ENCODE peak calls at places on chromosomes 6 and 20, in five cellular contexts. D is neural progenitor cell, E is nephron progenitor cell, O is Panc1, J is HFF-Myc. H is an unnamed sample.

GRCh38 chr6:27608916-27609883 is 136.3 kb upstream of the ZNF184 start:
- DNase-seq in D (peak), E (peak), O (peak), J (no peak), H (peak)

GRCh38 chr6:83707829-83708545 is 914 bp downstream of the SNAP91 start:
- DNase-seq in D (peak), E (peak), O (no peak), J (no peak), H (peak)

GRCh38 chr6:135270676-135271536 is 89.8 kb downstream of the MYB start:
- DNase-seq in D (no peak), E (no peak), O (no peak), J (no peak), H (no peak)

GRCh38 chr6:166156942-166157341 is 10.7 kb downstream of the TBXT start:
- DNase-seq in D (peak), E (no peak), O (no peak), J (no peak), H (no peak)

GRCh38 chr6:15763364-15763763 is 100.5 kb upstream of the DTNBP1 start:
- DNase-seq in D (no peak), E (no peak), O (no peak), J (no peak), H (no peak)

GRCh38 chr6:15329154-15329781 is 83.4 kb downstream of the JARID2 start:
- DNase-seq in D (peak), E (no peak), O (no peak), J (peak), H (no peak)

GRCh38 chr6:25872804-25873203 is 1.2 kb downstream of the SLC17A3 start:
- DNase-seq in D (no peak), E (no peak), O (no peak), J (no peak), H (no peak)

GRCh38 chr6:159679091-159680077 is 13.7 kb downstream of the SOD2 start:
- DNase-seq in D (no peak), E (no peak), O (no peak), J (no peak), H (no peak)

GRCh38 chr20:38861071-38861401 is 55.5 kb downstream of the PPP1R16B start:
- DNase-seq in D (no peak), E (no peak), O (no peak), J (no peak), H (no peak)

GRCh38 chr20:29741894-29742698 is 1515.4 kb upstream of the DEFB115 start:
- DNase-seq in D (no peak), E (no peak), O (no peak), J (no peak), H (no peak)

GRCh38 chr6:52361347-52361944 is 505 bp upstream of the PAQR8 start:
- DNase-seq in D (no peak), E (no peak), O (no peak), J (no peak), H (no peak)

GRCh38 chr6:95352064-95352463 is 225.3 kb upstream of the MANEA start:
- DNase-seq in D (no peak), E (no peak), O (no peak), J (no peak), H (no peak)
- TF ChIP-seq CTCF in D (peak), E (no peak), O (no peak), J (no peak), H (no peak)

DNA sequence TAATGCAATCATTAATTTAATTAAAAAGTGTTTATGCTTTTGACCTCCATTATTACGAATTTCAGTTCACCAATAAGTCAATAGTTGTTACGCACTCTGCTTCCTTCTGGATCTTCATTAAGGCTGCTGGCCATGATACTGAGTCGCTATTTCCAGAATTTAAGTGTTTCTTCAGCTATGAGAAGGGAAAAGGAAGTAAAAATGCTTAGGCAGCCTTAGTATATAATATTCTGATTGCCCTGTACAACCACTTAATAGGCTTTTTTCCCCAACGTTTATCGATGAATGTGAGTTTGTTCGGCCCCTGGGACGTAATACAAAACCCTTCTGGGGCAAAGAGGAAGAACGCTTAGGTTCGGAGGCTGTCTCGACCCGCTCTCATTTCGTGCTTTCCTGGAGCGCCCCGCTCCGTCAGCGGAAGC is 644 bp downstream of the OARD1 start:
- DNase-seq in D (no peak), E (no peak), O (no peak), J (no peak), H (peak)
- TF ChIP-seq CTCF in D (peak), E (no peak), O (no peak), J (no peak), H (no peak)

GRCh38 chr6:137191238-137191637 is 17.8 kb upstream of the IL22RA2 start:
- DNase-seq in D (no peak), E (no peak), O (no peak), J (no peak), H (no peak)

GRCh38 chr6:137190710-137191109 is 17.3 kb upstream of the IL22RA2 start:
- DNase-seq in D (no peak), E (no peak), O (no peak), J (no peak), H (no peak)

GRCh38 chr6:137191670-137192069 is 18.2 kb upstream of the IL22RA2 start:
- DNase-seq in D (no peak), E (no peak), O (no peak), J (no peak), H (no peak)

GRCh38 chr6:137193256-137194070 is 20.0 kb upstream of the IL22RA2 start:
- DNase-seq in D (no peak), E (no peak), O (no peak), J (no peak), H (no peak)

DNA sequence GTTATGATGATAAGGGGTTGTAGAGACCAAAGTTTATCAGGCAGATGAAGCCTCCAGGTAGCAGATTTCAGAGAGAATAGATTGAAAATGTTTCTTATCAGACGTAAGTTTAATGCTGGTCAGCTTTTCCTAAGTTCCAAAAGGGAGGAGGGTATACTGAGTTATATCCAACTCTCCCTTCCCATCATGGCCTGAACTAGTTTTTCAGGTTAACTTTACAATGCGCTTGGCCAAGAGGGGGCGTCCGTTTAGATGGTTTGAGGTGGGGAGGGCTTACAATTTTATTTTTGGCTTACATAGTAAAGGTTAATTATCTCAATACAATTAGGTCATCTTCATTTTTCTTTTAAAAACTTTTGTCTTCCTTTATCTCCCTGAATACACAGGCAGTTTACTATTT is 19.4 kb upstream of the IL22RA2 start:
- DNase-seq in D (no peak), E (no peak), O (no peak), J (no peak), H (no peak)
- TF ChIP-seq CTCF in D (no peak), E (no peak), O (peak), J (no peak), H (no peak)

DNA sequence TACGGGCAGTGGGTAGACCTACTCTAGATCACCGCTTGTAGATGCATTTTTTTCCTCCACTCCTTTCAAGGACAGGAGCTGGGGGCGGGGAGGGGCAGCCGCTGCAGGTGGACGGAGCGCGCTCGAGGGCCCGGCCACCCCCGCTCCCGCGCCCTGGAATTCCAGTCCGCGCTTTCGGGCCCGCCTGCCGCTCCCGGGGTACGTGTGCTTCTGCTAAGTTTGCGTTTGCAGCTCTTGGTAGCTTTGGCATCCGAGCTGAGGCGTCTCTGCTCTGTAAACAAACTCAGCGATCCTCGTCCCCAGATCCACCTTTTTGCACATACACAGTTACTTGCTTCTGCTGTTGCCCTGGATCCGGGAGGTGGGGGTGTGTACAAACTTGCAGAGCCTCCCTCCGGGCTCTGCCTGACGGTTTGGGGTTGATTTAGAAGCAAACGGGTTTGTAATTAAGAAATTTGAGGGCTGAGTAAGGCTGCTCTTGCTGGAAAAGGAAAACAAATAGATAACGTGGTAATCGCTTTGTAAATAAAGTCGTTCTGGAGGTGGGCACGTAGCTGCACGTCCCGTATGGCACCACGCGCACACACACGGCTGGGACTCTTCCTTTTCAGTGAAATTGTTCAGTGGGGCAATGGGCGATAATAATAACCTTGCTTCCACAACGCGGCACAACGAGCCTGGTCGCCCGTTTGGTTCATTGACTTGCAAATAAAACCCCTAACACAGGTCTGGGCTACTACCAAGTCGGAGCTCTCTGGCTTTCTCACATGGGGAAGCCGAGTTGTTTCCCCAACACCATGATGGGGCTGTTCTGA is 998 bp upstream of the CITED2 start:
- DNase-seq in D (peak), E (peak), O (peak), J (peak), H (peak)
- TF ChIP-seq CTCF in D (peak), E (no peak), O (no peak), J (peak), H (no peak)

GRCh38 chr20:12391099-12391498 is 473.4 kb downstream of the BTBD3 start:
- DNase-seq in D (no peak), E (no peak), O (no peak), J (no peak), H (no peak)

GRCh38 chr20:12395404-12396159 is 477.9 kb downstream of the BTBD3 start:
- DNase-seq in D (no peak), E (no peak), O (no peak), J (no peak), H (no peak)

DNA sequence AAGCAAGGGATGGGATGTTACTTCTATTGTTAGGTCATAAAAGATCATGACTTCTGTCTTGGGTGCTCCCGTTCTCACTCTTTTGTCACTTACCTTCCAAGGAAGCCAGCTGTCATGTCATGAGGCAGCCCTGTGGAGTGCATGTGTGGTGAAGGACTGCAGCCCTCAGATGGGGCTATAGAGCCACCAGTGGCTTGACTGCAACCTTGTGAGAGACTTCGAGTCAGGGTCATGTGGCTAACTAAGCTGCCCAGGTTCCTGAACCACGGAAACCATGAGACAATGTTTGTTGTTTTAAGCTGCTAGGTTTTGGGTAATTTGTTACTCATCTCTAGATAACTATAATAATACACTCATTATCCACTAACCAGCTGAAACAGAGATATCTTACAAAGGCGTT is 477.1 kb downstream of the BTBD3 start:
- DNase-seq in D (peak), E (no peak), O (no peak), J (no peak), H (no peak)
- TF ChIP-seq CTCF in D (no peak), E (no peak), O (no peak), J (no peak), H (no peak)

DNA sequence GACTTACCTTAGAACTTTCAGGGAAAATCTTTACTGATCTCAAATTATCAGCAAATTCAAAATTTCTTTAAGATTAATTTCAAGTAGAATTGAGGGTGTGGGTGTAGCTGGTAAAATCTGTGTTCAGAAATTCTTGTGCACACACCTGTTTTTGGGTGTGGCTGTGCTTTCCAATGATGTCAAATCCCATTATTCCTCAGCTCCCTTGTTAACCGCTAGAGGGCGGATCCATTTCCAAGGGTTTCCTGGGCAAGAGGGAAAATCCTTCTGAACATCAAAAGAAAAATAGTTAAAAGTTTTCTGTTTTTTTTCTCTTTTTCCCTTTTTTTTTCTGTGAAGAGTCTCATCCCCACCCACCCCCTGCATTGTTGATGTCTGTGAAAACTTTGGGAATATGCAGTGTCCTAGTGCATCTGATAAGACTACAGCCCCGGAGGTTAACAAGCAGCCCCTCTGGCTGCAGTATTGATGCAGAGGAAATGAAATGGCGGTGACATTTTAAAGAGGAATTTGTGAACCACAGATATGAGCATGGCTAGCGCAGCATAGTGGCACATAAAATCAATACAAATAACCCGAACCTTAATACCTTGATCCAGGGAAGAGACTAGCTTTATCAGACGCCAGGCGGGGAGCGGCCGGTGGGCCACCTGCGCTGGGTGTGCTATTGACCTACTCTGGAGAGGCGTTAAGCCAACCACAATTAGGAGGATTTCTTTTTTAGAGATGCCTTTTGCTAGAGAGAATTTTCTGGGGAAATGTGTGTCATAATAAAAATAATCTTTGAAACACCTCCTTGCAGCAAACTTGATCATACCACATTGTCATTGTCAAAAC is 130.9 kb downstream of the FOXA2 start:
- DNase-seq in D (peak), E (no peak), O (no peak), J (no peak), H (no peak)
- TF ChIP-seq CTCF in D (peak), E (peak), O (peak), J (peak), H (peak)

DNA sequence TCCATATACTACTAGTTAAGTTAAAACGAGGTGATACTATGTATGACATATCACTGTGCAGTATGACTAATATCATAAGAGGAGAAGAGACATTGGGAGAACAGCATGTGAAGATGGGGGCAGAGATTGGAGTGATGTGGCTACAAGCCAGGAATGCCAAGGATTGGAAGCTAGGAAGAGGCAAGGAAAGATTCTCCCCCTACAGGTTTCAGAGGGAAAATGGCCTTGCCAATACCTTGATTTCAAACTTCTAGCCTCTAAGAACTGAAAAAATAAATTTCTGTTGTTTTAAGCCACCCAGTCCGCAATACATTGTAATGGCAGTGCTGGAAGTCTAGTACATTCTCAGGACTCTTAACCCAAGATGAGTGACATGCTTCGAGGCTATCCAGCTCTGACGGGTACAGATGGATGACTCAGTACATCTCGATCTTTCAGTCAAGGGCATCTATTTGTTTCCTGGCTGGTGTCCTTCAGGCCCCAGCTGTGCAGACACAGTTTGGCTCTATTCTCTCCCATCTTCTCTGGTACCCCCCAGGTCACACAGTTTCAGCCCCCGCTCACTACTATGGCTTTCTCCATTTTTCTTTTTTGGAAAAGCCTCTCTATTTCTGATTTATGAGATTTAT is 55.5 kb upstream of the THEMIS start:
- DNase-seq in D (peak), E (no peak), O (no peak), J (peak), H (no peak)
- TF ChIP-seq CTCF in D (peak), E (no peak), O (peak), J (peak), H (no peak)

GRCh38 chr6:43450699-43451131 is 4.6 kb downstream of the DLK2 start:
- DNase-seq in D (no peak), E (no peak), O (no peak), J (no peak), H (no peak)

GRCh38 chr6:43445576-43445975 is 9.8 kb downstream of the DLK2 start:
- DNase-seq in D (no peak), E (no peak), O (no peak), J (no peak), H (no peak)

GRCh38 chr6:43448916-43449315 is 6.4 kb downstream of the DLK2 start:
- DNase-seq in D (no peak), E (no peak), O (no peak), J (no peak), H (no peak)

GRCh38 chr6:43444601-43445000 is 10.7 kb downstream of the DLK2 start:
- DNase-seq in D (no peak), E (no peak), O (no peak), J (no peak), H (no peak)

GRCh38 chr6:43447604-43448003 is 7.7 kb downstream of the DLK2 start:
- DNase-seq in D (no peak), E (no peak), O (no peak), J (no peak), H (no peak)
- TF ChIP-seq CTCF in D (no peak), E (no peak), O (no peak), J (no peak), H (no peak)

GRCh38 chr6:129507846-129508245 is 202.1 kb downstream of the ARHGAP18 start:
- DNase-seq in D (no peak), E (no peak), O (no peak), J (no peak), H (no peak)
- TF ChIP-seq CTCF in D (no peak), E (no peak), O (no peak), J (no peak), H (no peak)

H was measured in endothelial cell.